ENCODE peak calls at places on chromosomes 5 and 9, in eight cellular contexts. One of them, this sample, is unnamed.

GRCh38 chr9:126482361-126483044 is 131.2 kb upstream of the LMX1B start:
- DNase-seq in body of pancreas: no peak
- DNase-seq in K562: peak; percentile 36
- DNase-seq in GM12878: no peak
- DNase-seq in heart left ventricle: no peak
- DNase-seq in transverse colon: no peak
- DNase-seq in stomach: no peak
- DNase-seq in H1: peak; percentile 79
- DNase-seq in this sample: no peak

GRCh38 chr5:36899860-36900259 is 23.3 kb downstream of the NIPBL start:
- DNase-seq in body of pancreas: no peak
- DNase-seq in K562: no peak
- DNase-seq in GM12878: no peak
- DNase-seq in heart left ventricle: no peak
- DNase-seq in transverse colon: no peak
- DNase-seq in stomach: no peak
- DNase-seq in H1: no peak
- DNase-seq in this sample: no peak

GRCh38 chr5:149857499-149857898 is 87.1 kb downstream of the PDE6A start:
- DNase-seq in body of pancreas: peak; percentile 75
- DNase-seq in K562: no peak
- DNase-seq in GM12878: no peak
- DNase-seq in heart left ventricle: peak; percentile 72
- DNase-seq in transverse colon: peak; percentile 96
- DNase-seq in stomach: peak; percentile 79
- DNase-seq in H1: no peak
- DNase-seq in this sample: peak; percentile 38

GRCh38 chr9:129384138-129384886 is 206.3 kb upstream of the IER5L start:
- DNase-seq in body of pancreas: no peak
- DNase-seq in K562: no peak
- DNase-seq in GM12878: no peak
- DNase-seq in heart left ventricle: no peak
- DNase-seq in transverse colon: no peak
- DNase-seq in stomach: no peak
- DNase-seq in H1: no peak
- DNase-seq in this sample: no peak

GRCh38 chr5:36369092-36369737 is 67.5 kb upstream of the RANBP3L start:
- DNase-seq in body of pancreas: peak; percentile 38
- DNase-seq in K562: no peak
- DNase-seq in GM12878: no peak
- DNase-seq in heart left ventricle: no peak
- DNase-seq in transverse colon: no peak
- DNase-seq in stomach: no peak
- DNase-seq in H1: no peak
- DNase-seq in this sample: no peak

GRCh38 chr5:81755320-81755719 is 4.4 kb upstream of the SSBP2 start:
- DNase-seq in body of pancreas: peak; percentile 66
- DNase-seq in K562: no peak
- DNase-seq in GM12878: no peak
- DNase-seq in heart left ventricle: no peak
- DNase-seq in transverse colon: peak; percentile 22
- DNase-seq in stomach: peak; percentile 52
- DNase-seq in H1: no peak
- DNase-seq in this sample: peak; percentile 50

GRCh38 chr5:55547792-55548191 is 13.0 kb upstream of the PLPP1 start:
- DNase-seq in body of pancreas: no peak
- DNase-seq in K562: no peak
- DNase-seq in GM12878: no peak
- DNase-seq in heart left ventricle: no peak
- DNase-seq in transverse colon: no peak
- DNase-seq in stomach: no peak
- DNase-seq in H1: no peak
- DNase-seq in this sample: no peak

GRCh38 chr9:19799784-19800183 is 10.9 kb upstream of the SLC24A2 start:
- DNase-seq in body of pancreas: no peak
- DNase-seq in K562: no peak
- DNase-seq in GM12878: no peak
- DNase-seq in heart left ventricle: no peak
- DNase-seq in transverse colon: no peak
- DNase-seq in stomach: no peak
- DNase-seq in H1: no peak
- DNase-seq in this sample: no peak

DNA sequence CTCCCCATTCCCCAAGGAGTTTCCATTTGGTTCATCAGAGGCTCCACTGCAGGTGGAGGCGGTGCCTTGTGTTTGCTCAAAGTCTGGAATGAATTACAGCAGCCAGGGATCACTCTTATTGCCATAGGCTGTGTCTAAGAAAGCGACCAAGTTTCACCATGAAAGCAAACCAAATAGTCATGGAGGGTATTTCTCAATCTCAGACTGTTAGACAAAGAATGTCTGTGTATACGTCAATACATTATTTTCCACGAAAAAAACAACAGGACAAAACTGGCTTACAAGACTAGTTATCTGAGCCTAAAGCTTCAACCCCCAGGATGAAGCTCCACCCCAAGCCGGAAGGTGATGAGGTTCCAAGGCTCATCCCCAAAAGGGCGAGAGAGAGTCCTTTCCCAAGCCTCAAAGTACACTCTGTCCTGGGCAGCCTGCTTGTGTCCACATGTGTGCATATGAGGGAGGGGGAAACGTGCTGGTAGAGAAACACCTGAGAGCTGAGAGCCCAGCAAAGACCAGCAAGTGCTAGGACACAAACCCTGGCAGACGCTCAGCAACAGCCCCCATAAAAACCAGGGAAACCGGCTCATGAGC is 4.3 kb downstream of the B4GALT1 start:
- DNase-seq in body of pancreas: peak; percentile 53
- DNase-seq in K562: no peak
- DNase-seq in GM12878: no peak
- DNase-seq in heart left ventricle: no peak
- DNase-seq in transverse colon: peak; percentile 61
- DNase-seq in stomach: peak; percentile 72
- DNase-seq in H1: no peak
- DNase-seq in this sample: no peak
- TF ChIP-seq POLR2A in body of pancreas: no peak
- TF ChIP-seq POLR2A in K562: no peak
- TF ChIP-seq POLR2A in GM12878: no peak
- TF ChIP-seq POLR2A in heart left ventricle: no peak
- TF ChIP-seq POLR2A in transverse colon: no peak
- TF ChIP-seq POLR2A in stomach: no peak
- TF ChIP-seq POLR2A in H1: no peak
- TF ChIP-seq POLR2A in this sample: no peak

GRCh38 chr5:2866622-2867372 is 115.3 kb upstream of the IRX2 start:
- DNase-seq in body of pancreas: no peak
- DNase-seq in K562: no peak
- DNase-seq in GM12878: no peak
- DNase-seq in heart left ventricle: no peak
- DNase-seq in transverse colon: no peak
- DNase-seq in stomach: no peak
- DNase-seq in H1: no peak
- DNase-seq in this sample: no peak

GRCh38 chr5:2872676-2873075 is 121.2 kb upstream of the IRX2 start:
- DNase-seq in body of pancreas: no peak
- DNase-seq in K562: no peak
- DNase-seq in GM12878: no peak
- DNase-seq in heart left ventricle: no peak
- DNase-seq in transverse colon: no peak
- DNase-seq in stomach: no peak
- DNase-seq in H1: peak; percentile 30
- DNase-seq in this sample: no peak

GRCh38 chr5:2867373-2867933 is 116.0 kb upstream of the IRX2 start:
- DNase-seq in body of pancreas: no peak
- DNase-seq in K562: no peak
- DNase-seq in GM12878: no peak
- DNase-seq in heart left ventricle: no peak
- DNase-seq in transverse colon: no peak
- DNase-seq in stomach: no peak
- DNase-seq in H1: no peak
- DNase-seq in this sample: no peak

GRCh38 chr5:2865856-2866546 is 114.5 kb upstream of the IRX2 start:
- DNase-seq in body of pancreas: no peak
- DNase-seq in K562: no peak
- DNase-seq in GM12878: no peak
- DNase-seq in heart left ventricle: no peak
- DNase-seq in transverse colon: no peak
- DNase-seq in stomach: no peak
- DNase-seq in H1: no peak
- DNase-seq in this sample: no peak

DNA sequence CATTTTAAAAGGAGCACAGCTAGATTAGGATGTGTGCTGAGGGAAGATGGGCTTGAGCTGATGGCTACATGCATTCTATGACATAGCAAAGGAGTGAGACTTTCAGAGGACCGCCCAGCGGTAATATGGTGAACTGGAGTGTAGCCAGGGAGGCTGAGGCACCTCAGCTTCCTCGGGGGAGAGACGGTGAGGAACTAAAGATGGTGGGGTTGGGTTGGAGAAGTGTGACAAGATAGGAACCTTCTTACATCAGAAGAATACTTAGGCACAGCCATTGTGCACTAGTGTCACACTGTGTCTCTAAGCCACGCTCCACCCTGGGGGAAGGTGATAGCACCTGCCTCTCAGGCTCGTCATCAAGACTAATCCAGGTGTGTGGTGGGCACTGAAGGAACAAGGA is 118.0 kb upstream of the IRX2 start:
- DNase-seq in body of pancreas: no peak
- DNase-seq in K562: no peak
- DNase-seq in GM12878: no peak
- DNase-seq in heart left ventricle: no peak
- DNase-seq in transverse colon: no peak
- DNase-seq in stomach: no peak
- DNase-seq in H1: peak; percentile 33
- DNase-seq in this sample: no peak
- TF ChIP-seq POLR2A in body of pancreas: no peak
- TF ChIP-seq POLR2A in K562: no peak
- TF ChIP-seq POLR2A in GM12878: no peak
- TF ChIP-seq POLR2A in heart left ventricle: no peak
- TF ChIP-seq POLR2A in transverse colon: no peak
- TF ChIP-seq POLR2A in stomach: no peak
- TF ChIP-seq POLR2A in H1: no peak
- TF ChIP-seq POLR2A in this sample: no peak

DNA sequence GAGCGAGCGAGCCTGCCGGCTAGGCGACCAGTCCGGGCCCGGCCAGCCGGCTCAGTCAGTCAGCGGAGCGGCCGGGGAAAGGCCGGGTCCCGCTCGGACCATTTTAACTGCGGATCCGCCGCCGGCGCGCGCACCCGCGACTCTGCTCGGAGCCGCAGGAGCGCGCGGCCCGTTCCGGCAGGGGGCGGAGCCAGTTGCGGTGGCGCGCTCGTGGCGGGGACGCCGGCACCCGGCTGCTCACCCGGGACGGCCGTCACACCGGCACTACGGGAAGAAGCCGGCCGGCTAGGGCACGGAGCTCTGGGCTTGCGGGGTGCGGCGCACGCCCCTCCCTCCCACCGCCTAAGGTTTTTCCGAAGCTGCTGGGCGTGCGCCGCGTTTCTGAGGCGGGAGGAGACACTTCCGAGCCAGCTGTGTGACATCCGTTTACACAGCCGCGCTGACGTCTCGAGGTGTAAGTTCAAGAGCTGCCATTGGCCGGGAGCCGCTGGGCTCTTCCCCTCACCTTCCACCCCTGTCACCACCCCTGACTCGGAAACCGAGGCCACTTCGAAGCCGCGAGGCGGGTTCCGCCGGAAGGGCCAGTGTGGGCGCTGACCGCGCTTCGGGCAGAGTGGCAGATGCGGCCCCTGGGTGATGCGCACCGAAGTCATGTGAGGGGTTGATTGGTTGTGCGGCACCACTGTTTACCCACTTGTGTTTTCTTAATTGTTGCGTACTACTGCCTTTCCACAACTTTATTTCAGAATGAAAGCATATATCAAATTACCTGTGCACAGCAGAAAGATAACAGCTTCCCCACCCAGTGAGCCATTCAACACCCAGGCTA is at the start of gene FBXL17:
- DNase-seq in body of pancreas: peak; percentile 94
- DNase-seq in K562: peak; percentile 88
- DNase-seq in GM12878: peak; percentile 73
- DNase-seq in heart left ventricle: peak; percentile 94
- DNase-seq in transverse colon: peak; percentile 96
- DNase-seq in stomach: peak; percentile 95
- DNase-seq in H1: peak; percentile 89
- DNase-seq in this sample: peak; percentile 77
- TF ChIP-seq POLR2A in body of pancreas: peak; percentile 88
- TF ChIP-seq POLR2A in K562: peak; percentile 83
- TF ChIP-seq POLR2A in GM12878: peak; percentile 91
- TF ChIP-seq POLR2A in heart left ventricle: no peak
- TF ChIP-seq POLR2A in transverse colon: peak; percentile 84
- TF ChIP-seq POLR2A in stomach: peak; percentile 48
- TF ChIP-seq POLR2A in H1: peak; percentile 81
- TF ChIP-seq POLR2A in this sample: peak; percentile 89

GRCh38 chr9:131395027-131395744 is 1.3 kb downstream of the PRRC2B start:
- DNase-seq in body of pancreas: peak; percentile 51
- DNase-seq in K562: peak; percentile 30
- DNase-seq in GM12878: peak; percentile 26
- DNase-seq in heart left ventricle: no peak
- DNase-seq in transverse colon: peak; percentile 73
- DNase-seq in stomach: peak; percentile 69
- DNase-seq in H1: peak; percentile 71
- DNase-seq in this sample: no peak

GRCh38 chr9:131395745-131396479 is 2.0 kb downstream of the PRRC2B start:
- DNase-seq in body of pancreas: no peak
- DNase-seq in K562: peak; percentile 5
- DNase-seq in GM12878: no peak
- DNase-seq in heart left ventricle: no peak
- DNase-seq in transverse colon: no peak
- DNase-seq in stomach: no peak
- DNase-seq in H1: no peak
- DNase-seq in this sample: no peak

GRCh38 chr9:131391504-131391903 is 2.4 kb upstream of the PRRC2B start:
- DNase-seq in body of pancreas: no peak
- DNase-seq in K562: peak; percentile 0
- DNase-seq in GM12878: no peak
- DNase-seq in heart left ventricle: no peak
- DNase-seq in transverse colon: no peak
- DNase-seq in stomach: no peak
- DNase-seq in H1: no peak
- DNase-seq in this sample: no peak

GRCh38 chr9:131394464-131395026 is 659 bp downstream of the PRRC2B start:
- DNase-seq in body of pancreas: peak; percentile 51
- DNase-seq in K562: peak; percentile 83
- DNase-seq in GM12878: no peak
- DNase-seq in heart left ventricle: peak; percentile 67
- DNase-seq in transverse colon: peak; percentile 57
- DNase-seq in stomach: peak; percentile 48
- DNase-seq in H1: peak; percentile 59
- DNase-seq in this sample: no peak

DNA sequence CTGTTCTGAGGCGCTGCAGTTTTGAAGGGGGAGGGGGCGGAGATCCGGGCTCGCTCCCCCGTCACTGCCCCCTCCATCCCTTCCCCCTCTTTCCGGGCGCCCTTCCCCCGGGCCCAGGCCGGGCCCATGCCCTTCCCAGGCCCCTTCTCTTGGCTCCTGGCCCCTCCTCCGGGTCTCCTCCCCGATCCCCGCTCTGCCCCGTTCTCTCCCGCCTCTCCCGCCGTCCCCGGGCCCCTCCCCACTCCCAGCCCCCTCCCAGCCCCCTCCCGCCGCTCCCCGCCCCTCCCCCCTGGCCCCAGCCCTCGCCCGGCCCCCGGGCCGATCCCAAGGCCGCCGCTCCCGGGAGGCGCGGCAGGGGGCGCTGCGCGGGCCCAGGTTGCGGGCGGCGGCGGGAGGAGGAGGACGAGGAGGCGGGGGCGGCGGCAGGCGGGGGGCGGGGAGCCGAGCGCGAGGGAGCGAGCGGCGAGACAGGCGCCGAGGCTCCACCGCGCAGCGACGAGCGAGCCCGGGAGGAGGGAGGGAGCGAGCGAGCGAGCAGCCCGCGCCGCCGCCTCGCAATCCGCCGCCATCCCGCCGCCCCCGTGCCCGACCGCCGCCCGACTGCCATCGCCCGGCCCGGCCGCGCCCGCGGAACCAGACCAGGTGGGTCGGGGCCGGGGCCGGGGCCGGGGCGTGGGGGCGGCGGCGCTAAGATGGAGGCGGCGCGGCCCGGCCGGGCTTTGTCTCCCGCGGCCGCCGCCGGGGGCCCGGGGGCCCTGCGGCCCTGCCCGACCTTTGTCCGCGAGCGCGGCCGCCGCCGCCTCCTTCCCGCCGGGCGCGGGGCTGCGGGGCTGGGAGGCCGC is at the start of gene PRRC2B:
- DNase-seq in body of pancreas: peak; percentile 87
- DNase-seq in K562: peak; percentile 95
- DNase-seq in GM12878: no peak
- DNase-seq in heart left ventricle: peak; percentile 92
- DNase-seq in transverse colon: peak; percentile 89
- DNase-seq in stomach: peak; percentile 89
- DNase-seq in H1: peak; percentile 87
- DNase-seq in this sample: no peak
- TF ChIP-seq POLR2A in body of pancreas: peak; percentile 46
- TF ChIP-seq POLR2A in K562: no peak
- TF ChIP-seq POLR2A in GM12878: peak; percentile 92
- TF ChIP-seq POLR2A in heart left ventricle: no peak
- TF ChIP-seq POLR2A in transverse colon: no peak
- TF ChIP-seq POLR2A in stomach: no peak
- TF ChIP-seq POLR2A in H1: peak; percentile 64
- TF ChIP-seq POLR2A in this sample: peak; percentile 56